ENCODE peak calls at places on chromosome 9, in four cellular contexts. M is activated CD8-positive, alpha-beta T cell treated with anti-CD3 and anti-CD28 coated beads, Interleukin-2, amount 10 ng/mL, durations not matched to agents 7 days and 5 days; N is T-helper 2 cell; Y is activated naive CD4-positive, alpha-beta T cell treated with anti-CD3 and anti-CD28 coated beads for 36 hours. T is an unnamed sample.

GRCh38 chr9:133714606-133715294 is 23.4 kb downstream of the SARDH start:
- DNase-seq in M (no peak), N (no peak), Y (peak; percentile 2), T (peak; percentile 96)

GRCh38 chr9:116349684-116350083 is 196.1 kb downstream of the PAPPA start:
- DNase-seq in M (no peak), N (no peak), Y (no peak), T (no peak)

GRCh38 chr9:113247640-113248039 is 26.3 kb downstream of the SLC31A1 start:
- DNase-seq in M (no peak), N (no peak), Y (no peak), T (no peak)

GRCh38 chr9:134695144-134695543 is 53.5 kb downstream of the COL5A1 start:
- DNase-seq in M (no peak), N (no peak), Y (no peak), T (no peak)

GRCh38 chr9:89992326-89993208 is 387.8 kb downstream of the GADD45G start:
- DNase-seq in M (no peak), N (no peak), Y (no peak), T (no peak)

GRCh38 chr9:127741831-127742434 is 6.8 kb upstream of the TOR2A start:
- DNase-seq in M (no peak), N (no peak), Y (no peak), T (peak; percentile 74)

GRCh38 chr9:38687389-38687842 is 32.5 kb downstream of the FAM240B start:
- DNase-seq in M (peak; percentile 56), N (no peak), Y (peak; percentile 37), T (peak; percentile 61)

GRCh38 chr9:107638922-107639321 is 149.4 kb upstream of the KLF4 start:
- DNase-seq in M (no peak), N (no peak), Y (peak; percentile 5), T (peak; percentile 27)

GRCh38 chr9:26669641-26670040 is 223.0 kb downstream of the CAAP1 start:
- DNase-seq in M (no peak), N (no peak), Y (no peak), T (no peak)

GRCh38 chr9:116318463-116319271 is 165.1 kb downstream of the PAPPA start:
- DNase-seq in M (no peak), N (no peak), Y (no peak), T (peak; percentile 71)

GRCh38 chr9:129143031-129143441 is 31.8 kb downstream of the PTPA start:
- DNase-seq in M (peak; percentile 82), N (peak; percentile 38), Y (peak; percentile 82), T (peak; percentile 82)

GRCh38 chr9:92763721-92764380 is 782 bp downstream of the BICD2 start:
- DNase-seq in M (peak; percentile 56), N (peak; percentile 12), Y (peak; percentile 30), T (no peak)

GRCh38 chr9:2195211-2195610 is 180.1 kb downstream of the SMARCA2 start:
- DNase-seq in M (no peak), N (no peak), Y (no peak), T (no peak)

GRCh38 chr9:135890190-135890861 is 17.0 kb downstream of the CAMSAP1 start:
- DNase-seq in M (no peak), N (no peak), Y (no peak), T (no peak)